ENCODE peak calls at places on chromosomes 6 and 20, in nine cellular contexts. N is right cardiac atrium; X is SK-N-SH; V is lung; B is naive thymus-derived CD4-positive, alpha-beta T cell; O is left ventricle myocardium inferior; J is IMR-90; G is lower lobe of right lung; T is DND-41. P is an unnamed sample. For H3K9me3, the result is how much of the 10 kb centered on the place peaks cover.

GRCh38 chr6:90295854-90296345 is 743 bp downstream of the BACH2 start:
- DNase-seq in N (peak), X (peak), V (peak), B (peak), O (peak), J (peak), G (peak), T (peak), P (peak)

GRCh38 chr6:26187981-26188635 is 100.9 kb downstream of the HFE start:
- DNase-seq in N (no peak), X (no peak), V (no peak), B (no peak), O (no peak), J (peak), G (no peak), T (no peak), P (no peak)

GRCh38 chr6:39812853-39813533 is 20.8 kb downstream of the DAAM2 start:
- DNase-seq in N (peak), X (no peak), V (no peak), B (no peak), O (no peak), J (peak), G (no peak), T (no peak), P (no peak)

GRCh38 chr6:109961666-109962065 is 16.4 kb upstream of the GPR6 start:
- DNase-seq in N (no peak), X (no peak), V (no peak), B (no peak), O (no peak), J (no peak), G (no peak), T (no peak), P (no peak)

GRCh38 chr20:33693274-33693673 is 7.1 kb upstream of the E2F1 start:
- DNase-seq in N (peak), X (no peak), V (no peak), B (no peak), O (no peak), J (no peak), G (no peak), T (no peak), P (no peak)

GRCh38 chr6:146361367-146361924 is 182.2 kb upstream of the RAB32 start:
- DNase-seq in N (peak), X (peak), V (no peak), B (no peak), O (peak), J (no peak), G (no peak), T (no peak), P (no peak)

GRCh38 chr6:84498905-84499304 is 265.5 kb downstream of the TBX18 start:
- DNase-seq in N (no peak), X (no peak), V (no peak), B (no peak), O (no peak), J (no peak), G (no peak), T (no peak), P (no peak)

GRCh38 chr6:118280210-118280609 is 267.9 kb upstream of the PLN start:
- DNase-seq in N (no peak), X (no peak), V (no peak), B (no peak), O (no peak), J (peak), G (no peak), T (no peak), P (no peak)

GRCh38 chr6:19697744-19698290 is 139.4 kb upstream of the ID4 start:
- DNase-seq in N (no peak), X (no peak), V (no peak), B (no peak), O (no peak), J (peak), G (no peak), T (no peak), P (no peak)

GRCh38 chr20:11797161-11797560 is 120.5 kb upstream of the BTBD3 start:
- DNase-seq in N (no peak), X (no peak), V (no peak), B (no peak), O (no peak), J (no peak), G (no peak), T (no peak), P (no peak)

GRCh38 chr6:139230421-139230840 is 61.4 kb downstream of the TXLNB start:
- DNase-seq in N (no peak), X (no peak), V (no peak), B (peak), O (no peak), J (peak), G (no peak), T (no peak), P (no peak)

GRCh38 chr6:13053080-13053479 is 275.3 kb downstream of the TBC1D7 start:
- DNase-seq in N (peak), X (no peak), V (no peak), B (no peak), O (no peak), J (no peak), G (no peak), T (no peak), P (no peak)

GRCh38 chr6:69933239-69933638 is 66.9 kb downstream of the COL19A1 start:
- DNase-seq in N (no peak), X (no peak), V (no peak), B (no peak), O (no peak), J (peak), G (no peak), T (no peak), P (no peak)

DNA sequence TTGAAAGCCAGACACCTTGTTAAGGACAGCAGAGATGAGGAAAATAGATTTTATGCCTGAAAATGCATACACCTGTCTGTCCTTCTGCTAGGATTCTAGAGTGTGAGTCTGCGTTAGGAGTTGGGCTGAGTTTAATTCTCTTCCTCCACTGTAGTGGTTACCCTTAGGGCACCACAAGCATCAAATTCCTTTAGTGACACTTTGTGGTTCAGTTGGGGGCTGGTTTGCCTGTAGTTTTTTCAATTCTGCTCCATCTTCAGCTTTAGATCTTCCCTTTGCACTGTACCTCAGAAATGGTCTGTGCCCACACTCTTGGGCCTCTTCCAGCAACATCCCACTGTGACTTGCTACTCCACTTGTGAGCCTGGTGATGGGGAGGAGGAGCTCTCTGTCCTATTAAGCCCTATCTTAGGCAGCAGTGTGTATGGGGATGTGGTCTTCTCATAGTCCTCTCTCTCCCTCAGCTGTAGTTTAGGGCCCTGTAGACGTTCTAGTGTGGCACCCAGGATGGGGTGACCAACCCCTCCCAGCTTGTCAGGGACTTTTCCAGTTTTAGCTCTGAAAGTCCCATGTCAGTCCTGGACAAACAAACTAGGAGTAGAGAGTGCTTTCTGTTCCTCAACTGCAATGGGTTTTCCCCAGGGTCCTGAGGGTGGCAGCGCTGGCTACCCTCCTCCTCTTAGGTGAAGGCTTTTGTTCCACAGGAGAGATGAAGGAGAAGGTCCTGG is 19.7 kb upstream of the OGFRL1 start:
- DNase-seq in N (no peak), X (no peak), V (no peak), B (no peak), O (no peak), J (no peak), G (no peak), T (no peak), P (no peak)
- H3K27ac ChIP-seq in N (no peak), X (no peak), V (no peak), B (no peak), O (no peak), J (no peak), G (no peak), T (no peak), P (no peak)

GRCh38 chr6:107323133-107323785 is 136.1 kb downstream of the PDSS2 start:
- DNase-seq in N (no peak), X (no peak), V (no peak), B (no peak), O (no peak), J (peak), G (no peak), T (no peak), P (no peak)
- H3K9me3 ChIP-seq in N (under half), X (under half), V (under half), B (under half), O (under half), J (under half), G (under half), T (under half), P (under half)

GRCh38 chr20:51532577-51533191 is 9.8 kb downstream of the NFATC2 start:
- DNase-seq in N (peak), X (no peak), V (no peak), B (no peak), O (peak), J (peak), G (peak), T (no peak), P (peak)
- H3K4me3 ChIP-seq in N (no peak), X (no peak), V (no peak), B (no peak), O (peak), J (no peak), G (no peak), T (no peak), P (no peak)

DNA sequence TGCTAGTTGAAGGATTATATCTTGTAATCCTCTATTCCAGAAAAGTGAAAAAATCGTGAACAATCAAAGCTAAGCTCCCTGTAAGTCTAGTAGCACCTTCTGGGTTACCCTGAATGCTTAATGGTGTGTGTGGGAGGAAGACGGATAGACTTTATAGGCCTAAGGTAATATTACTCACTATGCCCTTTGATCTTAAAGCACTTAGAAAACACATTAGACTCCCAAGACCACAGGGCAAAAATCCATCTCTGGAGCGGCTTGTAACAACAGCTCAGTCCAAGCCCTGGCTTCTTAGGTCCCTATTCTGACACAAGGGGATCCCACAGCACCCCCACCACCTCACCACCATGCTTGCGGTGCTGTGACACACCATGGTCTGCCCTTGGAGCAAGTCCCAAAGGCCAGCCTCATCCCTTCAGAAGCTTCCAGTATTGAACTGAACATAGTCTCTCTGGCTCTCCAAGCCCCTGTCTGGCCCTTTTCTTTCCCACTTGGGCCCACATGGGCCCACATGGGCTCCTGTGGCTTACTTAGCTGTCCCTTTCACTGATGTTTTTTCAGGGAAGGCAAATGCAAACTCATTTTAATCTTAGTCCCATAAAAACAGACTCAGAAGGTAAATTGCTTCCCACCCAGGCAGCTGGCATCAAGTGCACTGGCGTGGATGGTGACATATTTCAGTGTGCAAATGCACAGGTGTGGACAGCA is 28.3 kb downstream of the C6orf132 start:
- DNase-seq in N (no peak), X (no peak), V (no peak), B (no peak), O (no peak), J (peak), G (no peak), T (no peak), P (no peak)
- H3K27ac ChIP-seq in N (no peak), X (no peak), V (no peak), B (no peak), O (no peak), J (no peak), G (no peak), T (no peak), P (no peak)

GRCh38 chr20:787827-788226 is 19.5 kb upstream of the SLC52A3 start:
- DNase-seq in N (no peak), X (no peak), V (no peak), B (no peak), O (no peak), J (no peak), G (no peak), T (no peak), P (no peak)
- H3K9me3 ChIP-seq in N (under half), X (under half), V (under half), B (under half), O (under half), J (under half), G (under half), T (under half), P (under half)

DNA sequence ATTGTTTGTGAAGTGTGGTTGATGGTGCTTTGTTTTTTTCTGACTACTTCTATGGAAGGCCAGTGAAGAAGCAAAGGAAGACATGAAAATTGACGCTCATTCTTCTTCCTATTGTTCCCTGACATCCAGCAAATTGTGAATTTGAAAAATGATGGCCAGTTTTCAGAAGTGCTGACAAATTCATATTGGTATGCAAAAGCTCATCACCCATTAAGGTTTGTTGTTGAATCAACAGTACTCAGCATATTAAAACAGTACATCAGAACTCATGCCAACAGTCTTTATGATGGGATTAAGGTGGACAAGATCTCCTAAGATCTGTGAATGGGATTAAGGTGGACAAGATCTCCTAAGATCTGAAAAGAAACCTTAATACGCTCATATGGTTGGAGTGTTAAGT is 1.0 kb upstream of the MTG2 start:
- DNase-seq in N (no peak), X (no peak), V (no peak), B (no peak), O (no peak), J (no peak), G (no peak), T (no peak), P (no peak)
- H3K4me3 ChIP-seq in N (peak), X (peak), V (no peak), B (peak), O (peak), J (peak), G (peak), T (peak), P (peak)

GRCh38 chr20:25991756-25992130 is 295.1 kb upstream of the ZNF337 start:
- DNase-seq in N (no peak), X (no peak), V (no peak), B (no peak), O (no peak), J (no peak), G (no peak), T (no peak), P (no peak)
- H3K27ac ChIP-seq in N (no peak), X (no peak), V (no peak), B (no peak), O (no peak), J (no peak), G (no peak), T (no peak), P (no peak)

GRCh38 chr20:42111349-42111748 is 493.2 kb upstream of the CHD6 start:
- DNase-seq in N (no peak), X (no peak), V (no peak), B (no peak), O (no peak), J (no peak), G (no peak), T (no peak), P (no peak)

GRCh38 chr20:42118001-42118400 is 499.8 kb upstream of the CHD6 start:
- DNase-seq in N (no peak), X (no peak), V (no peak), B (no peak), O (no peak), J (no peak), G (no peak), T (no peak), P (no peak)

GRCh38 chr20:42110301-42110700 is 492.1 kb upstream of the CHD6 start:
- DNase-seq in N (no peak), X (no peak), V (no peak), B (no peak), O (no peak), J (no peak), G (no peak), T (no peak), P (no peak)

GRCh38 chr20:42112161-42112560 is 494.0 kb upstream of the CHD6 start:
- DNase-seq in N (no peak), X (no peak), V (no peak), B (no peak), O (no peak), J (no peak), G (no peak), T (no peak), P (no peak)

DNA sequence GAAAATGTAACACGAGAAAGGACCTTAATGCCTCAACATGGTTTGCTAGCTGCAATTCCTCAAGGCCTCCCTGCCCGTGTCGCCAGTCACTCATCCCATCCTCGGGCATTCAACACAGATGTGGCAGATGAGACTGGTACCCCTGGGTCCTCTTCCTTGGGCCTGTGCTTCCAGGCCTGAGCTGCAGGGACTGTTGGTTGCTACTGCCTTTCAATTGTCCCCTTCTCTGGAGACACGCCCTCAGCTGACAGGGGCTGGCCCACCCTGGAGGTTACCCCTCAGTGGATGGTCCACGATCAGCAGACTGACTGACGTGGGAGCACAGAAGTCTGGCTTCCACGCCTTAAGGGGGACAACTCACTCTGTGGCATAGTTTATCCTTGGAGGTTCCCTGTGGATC is 495.1 kb upstream of the CHD6 start:
- DNase-seq in N (no peak), X (no peak), V (no peak), B (no peak), O (no peak), J (no peak), G (no peak), T (no peak), P (no peak)
- H3K9me3 ChIP-seq in N (under half), X (under half), V (under half), B (under half), O (under half), J (under half), G (under half), T (under half), P (under half)